ENCODE peak calls at places on chromosomes 11 and 22, in nine cellular contexts. Q, Y, P, C, K, S, O, L and G are unnamed samples.

GRCh38 chr11:100791103-100791502 is 104.0 kb downstream of the ARHGAP42 start:
- DNase-seq in Q (peak), Y (no peak), P (no peak), C (peak), K (no peak), S (no peak), O (no peak), L (no peak), G (no peak)

GRCh38 chr11:66420671-66421476 is at the start of gene NPAS4:
- DNase-seq in Q (no peak), Y (no peak), P (no peak), C (peak), K (no peak), S (no peak), O (no peak), L (no peak), G (no peak)

GRCh38 chr11:77406396-77406795 is 67.5 kb downstream of the PAK1 start:
- DNase-seq in Q (no peak), Y (no peak), P (no peak), C (no peak), K (no peak), S (no peak), O (no peak), L (no peak), G (no peak)

GRCh38 chr11:109422755-109423113 is 744 bp downstream of the C11orf87 start:
- DNase-seq in Q (no peak), Y (peak), P (no peak), C (no peak), K (no peak), S (no peak), O (no peak), L (no peak), G (no peak)

GRCh38 chr22:40661661-40662060 is 17.6 kb upstream of the MCHR1 start:
- DNase-seq in Q (no peak), Y (no peak), P (no peak), C (no peak), K (no peak), S (no peak), O (no peak), L (no peak), G (no peak)

GRCh38 chr11:17145972-17146371 is 61.8 kb downstream of the PIK3C2A start:
- DNase-seq in Q (no peak), Y (no peak), P (no peak), C (no peak), K (no peak), S (peak), O (no peak), L (no peak), G (no peak)

GRCh38 chr22:22901578-22902218 is 14.1 kb downstream of the IGLL5 start:
- DNase-seq in Q (no peak), Y (no peak), P (no peak), C (no peak), K (no peak), S (no peak), O (no peak), L (no peak), G (no peak)

GRCh38 chr11:6194065-6194581 is 4.9 kb upstream of the OR52W1 start:
- DNase-seq in Q (no peak), Y (no peak), P (no peak), C (no peak), K (no peak), S (no peak), O (no peak), L (no peak), G (no peak)

GRCh38 chr11:36151933-36152580 is 137.2 kb downstream of the COMMD9 start:
- DNase-seq in Q (no peak), Y (no peak), P (no peak), C (no peak), K (no peak), S (no peak), O (no peak), L (peak), G (no peak)

GRCh38 chr11:10387209-10388083 is 67.6 kb upstream of the AMPD3 start:
- DNase-seq in Q (no peak), Y (no peak), P (no peak), C (no peak), K (peak), S (no peak), O (no peak), L (peak), G (no peak)

GRCh38 chr22:38315801-38316339 is 1.4 kb downstream of the CSNK1E start:
- DNase-seq in Q (no peak), Y (no peak), P (no peak), C (no peak), K (no peak), S (no peak), O (no peak), L (no peak), G (no peak)

GRCh38 chr22:46514592-46515207 is 22.7 kb downstream of the CELSR1 start:
- DNase-seq in Q (peak), Y (no peak), P (no peak), C (no peak), K (no peak), S (no peak), O (no peak), L (no peak), G (no peak)

GRCh38 chr22:19044381-19044780 is 77.8 kb downstream of the DGCR2 start:
- DNase-seq in Q (no peak), Y (no peak), P (no peak), C (no peak), K (peak), S (no peak), O (no peak), L (no peak), G (no peak)

GRCh38 chr11:127675602-127676001 is 675.0 kb upstream of the KIRREL3 start:
- DNase-seq in Q (no peak), Y (no peak), P (no peak), C (no peak), K (no peak), S (no peak), O (no peak), L (no peak), G (no peak)

GRCh38 chr11:72813740-72814138 is 472 bp upstream of the ATG16L2 start:
- DNase-seq in Q (no peak), Y (peak), P (no peak), C (no peak), K (peak), S (peak), O (no peak), L (no peak), G (peak)

GRCh38 chr11:102622258-102622657 is 2.9 kb downstream of the MMP20 start:
- DNase-seq in Q (no peak), Y (no peak), P (no peak), C (no peak), K (no peak), S (no peak), O (no peak), L (no peak), G (no peak)

GRCh38 chr11:4183410-4184057 is 88.9 kb downstream of the RRM1 start:
- DNase-seq in Q (peak), Y (no peak), P (no peak), C (no peak), K (no peak), S (no peak), O (no peak), L (no peak), G (no peak)

GRCh38 chr22:25060522-25061071 is 108.1 kb downstream of the KIAA1671 start:
- DNase-seq in Q (no peak), Y (no peak), P (no peak), C (no peak), K (no peak), S (no peak), O (no peak), L (no peak), G (no peak)
- TF ChIP-seq CTCF in Q (peak), Y (no peak), P (no peak), C (no peak), K (no peak), S (peak), O (no peak), L (peak), G (no peak)

GRCh38 chr11:47645500-47645899 is 3.1 kb upstream of the MTCH2 start:
- DNase-seq in Q (no peak), Y (no peak), P (no peak), C (no peak), K (no peak), S (no peak), O (no peak), L (no peak), G (no peak)

GRCh38 chr11:47646019-47646418 is 3.7 kb upstream of the MTCH2 start:
- DNase-seq in Q (no peak), Y (no peak), P (no peak), C (no peak), K (no peak), S (no peak), O (no peak), L (no peak), G (no peak)

GRCh38 chr11:47641585-47642098 is 717 bp downstream of the MTCH2 start:
- DNase-seq in Q (no peak), Y (no peak), P (no peak), C (no peak), K (no peak), S (no peak), O (no peak), L (no peak), G (no peak)

GRCh38 chr11:47642099-47642855 is at the start of gene MTCH2:
- DNase-seq in Q (peak), Y (peak), P (peak), C (peak), K (peak), S (peak), O (peak), L (peak), G (peak)
- TF ChIP-seq CTCF in Q (peak), Y (peak), P (peak), C (no peak), K (no peak), S (peak), O (no peak), L (peak), G (no peak)

GRCh38 chr11:69642549-69642912 is 1.6 kb downstream of the CCND1 start:
- DNase-seq in Q (no peak), Y (no peak), P (no peak), C (no peak), K (peak), S (no peak), O (no peak), L (no peak), G (no peak)

GRCh38 chr11:69644071-69644961 is 3.4 kb downstream of the CCND1 start:
- DNase-seq in Q (peak), Y (peak), P (no peak), C (no peak), K (peak), S (no peak), O (peak), L (peak), G (no peak)

GRCh38 chr11:69644962-69645675 is 4.2 kb downstream of the CCND1 start:
- DNase-seq in Q (peak), Y (peak), P (no peak), C (no peak), K (peak), S (no peak), O (no peak), L (no peak), G (no peak)

GRCh38 chr11:69642913-69643632 is 2.1 kb downstream of the CCND1 start:
- DNase-seq in Q (peak), Y (peak), P (no peak), C (peak), K (peak), S (peak), O (peak), L (peak), G (peak)

GRCh38 chr11:69643646-69644045 is 2.7 kb downstream of the CCND1 start:
- DNase-seq in Q (no peak), Y (no peak), P (no peak), C (no peak), K (no peak), S (no peak), O (no peak), L (no peak), G (no peak)
- TF ChIP-seq CTCF in Q (no peak), Y (no peak), P (no peak), C (no peak), K (no peak), S (no peak), O (no peak), L (peak), G (no peak)

GRCh38 chr11:64000026-64000739 is 13.9 kb downstream of the OTUB1 start:
- DNase-seq in Q (peak), Y (peak), P (no peak), C (peak), K (peak), S (peak), O (peak), L (peak), G (no peak)

GRCh38 chr11:63998558-63999348 is 12.5 kb downstream of the OTUB1 start:
- DNase-seq in Q (peak), Y (no peak), P (no peak), C (peak), K (no peak), S (no peak), O (no peak), L (no peak), G (no peak)

GRCh38 chr11:64001552-64002427 is 15.6 kb downstream of the OTUB1 start:
- DNase-seq in Q (no peak), Y (no peak), P (no peak), C (no peak), K (peak), S (no peak), O (no peak), L (no peak), G (no peak)

GRCh38 chr11:63999349-64000025 is 13.2 kb downstream of the OTUB1 start:
- DNase-seq in Q (peak), Y (peak), P (no peak), C (peak), K (peak), S (peak), O (peak), L (no peak), G (no peak)

DNA sequence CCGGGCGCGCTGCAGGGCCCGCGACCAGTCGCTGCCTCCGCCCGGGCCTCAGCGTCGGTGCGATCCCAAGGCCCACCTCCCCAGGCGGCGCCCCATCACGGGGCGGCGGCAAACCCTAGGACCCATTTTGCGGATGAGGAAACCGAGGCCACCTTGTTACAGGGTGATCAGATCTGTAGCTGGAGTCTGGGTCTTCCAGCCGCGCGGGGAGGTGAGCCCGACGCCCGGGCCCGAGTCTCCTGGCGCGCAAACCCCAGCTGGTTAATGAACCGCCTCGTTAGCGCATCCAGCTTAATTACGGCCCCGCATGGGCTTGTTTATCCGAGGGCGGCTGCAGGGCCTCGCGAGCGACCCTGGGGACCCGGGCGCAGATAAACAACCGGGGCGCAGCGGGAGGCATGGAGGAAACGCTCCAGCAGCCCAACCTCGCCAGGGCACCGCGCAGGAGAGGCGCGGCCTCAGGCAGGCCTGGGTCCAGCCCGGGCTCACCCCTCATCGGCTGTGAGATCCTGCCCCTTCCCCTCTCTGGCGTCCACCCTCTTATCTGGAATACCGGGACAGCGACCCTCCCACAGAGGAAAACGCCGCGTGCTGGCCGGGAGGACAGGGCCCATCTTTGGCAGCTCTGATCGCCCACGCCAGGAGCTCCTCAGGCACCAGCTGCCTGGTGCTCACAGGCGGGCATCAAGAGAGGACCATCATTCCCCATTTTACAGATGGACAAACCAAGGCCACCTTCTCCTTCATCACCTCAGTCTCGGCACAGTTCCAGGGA is 14.7 kb downstream of the OTUB1 start:
- DNase-seq in Q (no peak), Y (no peak), P (no peak), C (peak), K (no peak), S (no peak), O (no peak), L (no peak), G (no peak)
- TF ChIP-seq CTCF in Q (peak), Y (no peak), P (no peak), C (no peak), K (peak), S (no peak), O (no peak), L (no peak), G (no peak)

GRCh38 chr22:31736458-31736857 is 13.5 kb downstream of the PRR14L start:
- DNase-seq in Q (no peak), Y (no peak), P (no peak), C (no peak), K (no peak), S (no peak), O (no peak), L (no peak), G (no peak)
- TF ChIP-seq CTCF in Q (no peak), Y (no peak), P (no peak), C (no peak), K (no peak), S (no peak), O (no peak), L (no peak), G (no peak)

GRCh38 chr22:48968201-48968959 is 859.3 kb downstream of the BRD1 start:
- DNase-seq in Q (peak), Y (no peak), P (no peak), C (peak), K (no peak), S (no peak), O (peak), L (peak), G (no peak)
- TF ChIP-seq CTCF in Q (peak), Y (no peak), P (peak), C (peak), K (no peak), S (no peak), O (no peak), L (peak), G (no peak)

GRCh38 chr11:119672597-119672996 is 56.4 kb downstream of the NECTIN1 start:
- DNase-seq in Q (no peak), Y (no peak), P (no peak), C (no peak), K (no peak), S (no peak), O (no peak), L (no peak), G (no peak)

GRCh38 chr11:119676461-119677020 is 52.5 kb downstream of the NECTIN1 start:
- DNase-seq in Q (no peak), Y (no peak), P (no peak), C (no peak), K (no peak), S (no peak), O (no peak), L (no peak), G (no peak)

GRCh38 chr11:119671561-119672015 is 57.4 kb downstream of the NECTIN1 start:
- DNase-seq in Q (no peak), Y (peak), P (no peak), C (no peak), K (no peak), S (no peak), O (no peak), L (no peak), G (no peak)

GRCh38 chr11:119671048-119671447 is 58.0 kb downstream of the NECTIN1 start:
- DNase-seq in Q (no peak), Y (peak), P (no peak), C (no peak), K (peak), S (no peak), O (no peak), L (no peak), G (no peak)

DNA sequence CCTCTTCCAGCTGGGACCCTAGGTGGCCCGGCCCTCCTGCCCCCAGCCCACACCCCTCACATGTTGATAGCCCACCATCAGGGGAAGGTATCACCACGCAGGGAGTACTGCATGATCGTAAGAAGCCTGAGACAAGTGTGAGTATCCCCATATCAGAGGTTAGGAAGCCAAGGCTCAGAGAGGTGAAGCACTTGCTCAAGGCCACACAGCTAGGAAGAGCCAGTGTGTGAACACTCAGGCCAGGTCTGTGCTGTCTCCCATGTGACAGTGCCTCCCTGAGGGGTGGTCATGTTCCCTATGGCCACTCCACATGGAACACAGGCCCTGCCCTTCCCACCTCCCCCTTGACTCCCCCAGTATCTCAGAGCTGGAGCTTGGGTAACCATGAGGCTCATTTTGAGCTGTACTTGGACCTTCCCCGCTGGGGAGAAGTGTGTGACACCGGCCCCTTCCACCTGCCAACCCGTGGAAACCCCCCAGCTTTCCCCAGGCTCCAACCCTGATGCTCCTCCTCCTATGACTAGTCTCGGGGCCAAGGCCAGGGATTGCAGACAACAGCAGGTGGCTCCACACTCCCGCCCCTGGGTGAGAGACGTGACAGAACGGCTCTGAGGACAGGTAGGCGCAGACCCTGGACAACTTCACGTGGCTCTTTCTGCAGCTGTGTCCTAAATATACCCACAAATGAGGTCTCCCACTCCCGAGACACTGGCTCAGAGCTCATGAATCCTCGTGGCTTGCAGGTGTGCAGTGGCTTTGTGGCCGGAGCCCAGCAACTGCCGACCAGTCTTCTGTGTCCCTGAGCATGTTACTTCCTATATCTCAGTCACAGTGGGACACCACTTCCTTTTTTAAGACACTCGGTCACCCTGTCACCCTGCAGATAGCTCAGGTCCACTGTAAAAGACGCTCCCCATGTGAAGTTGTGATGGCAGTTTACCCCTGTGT is 55.3 kb downstream of the NECTIN1 start:
- DNase-seq in Q (peak), Y (no peak), P (no peak), C (no peak), K (no peak), S (peak), O (no peak), L (no peak), G (no peak)
- TF ChIP-seq CTCF in Q (peak), Y (no peak), P (peak), C (no peak), K (no peak), S (peak), O (no peak), L (no peak), G (no peak)

GRCh38 chr11:27705873-27706820 is 5.9 kb upstream of the BDNF start:
- DNase-seq in Q (peak), Y (no peak), P (no peak), C (peak), K (no peak), S (peak), O (no peak), L (no peak), G (no peak)
- TF ChIP-seq CTCF in Q (peak), Y (peak), P (peak), C (peak), K (no peak), S (peak), O (no peak), L (peak), G (no peak)

GRCh38 chr22:35721954-35722353 is 4.3 kb downstream of the APOL5 start:
- DNase-seq in Q (no peak), Y (no peak), P (no peak), C (no peak), K (no peak), S (no peak), O (no peak), L (no peak), G (no peak)
- TF ChIP-seq CTCF in Q (no peak), Y (no peak), P (no peak), C (no peak), K (no peak), S (no peak), O (no peak), L (no peak), G (no peak)

GRCh38 chr11:126570489-126570888 is 215.0 kb downstream of the ST3GAL4 start:
- DNase-seq in Q (no peak), Y (no peak), P (no peak), C (no peak), K (no peak), S (no peak), O (no peak), L (no peak), G (no peak)

GRCh38 chr11:126564588-126564987 is 209.1 kb downstream of the ST3GAL4 start:
- DNase-seq in Q (peak), Y (no peak), P (no peak), C (peak), K (no peak), S (no peak), O (no peak), L (no peak), G (no peak)

DNA sequence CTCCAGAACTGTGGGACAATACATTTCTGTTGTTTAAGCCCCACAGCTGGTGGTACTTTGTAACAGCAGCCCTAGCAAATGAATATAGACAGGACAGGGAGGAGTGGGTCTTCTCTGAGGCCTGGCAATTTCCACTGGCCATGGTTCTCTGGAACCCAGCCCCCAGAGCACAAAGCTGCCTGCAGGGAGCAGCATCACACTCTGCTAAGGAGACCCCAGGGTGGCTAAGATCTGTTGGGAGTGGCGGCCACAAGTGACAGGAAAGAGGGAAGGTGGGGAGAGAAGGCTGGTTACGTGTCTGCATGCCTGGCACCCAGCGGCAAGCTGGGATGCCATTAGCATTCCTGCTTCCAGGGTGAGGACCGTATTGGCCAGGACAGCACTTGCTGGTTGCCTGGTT is 211.9 kb downstream of the ST3GAL4 start:
- DNase-seq in Q (peak), Y (no peak), P (no peak), C (no peak), K (no peak), S (no peak), O (no peak), L (no peak), G (no peak)
- TF ChIP-seq CTCF in Q (peak), Y (no peak), P (no peak), C (no peak), K (no peak), S (no peak), O (no peak), L (no peak), G (no peak)